ENCODE peak calls at places on chromosome 11, in eight cellular contexts. N is naive thymus-derived CD4-positive, alpha-beta T cell; W is omental fat pad; H is activated CD8-positive, alpha-beta T cell treated with anti-CD3 and anti-CD28 coated beads, Interleukin-2, amount 10 ng/mL, durations not matched to agents 7 days and 5 days; Y is gastroesophageal sphincter; Z is pancreas; U is activated CD4-positive, alpha-beta T cell treated with anti-CD3 and anti-CD28 coated beads for 36 hours; A is left ventricle myocardium superior. D is an unnamed sample.

GRCh38 chr11:119693253-119693815 is 35.7 kb downstream of the NECTIN1 start:
- ATAC-seq in N (no peak), W (no peak), H (no peak), Y (no peak), Z (no peak), U (peak; percentile 36), A (no peak), D (no peak)

GRCh38 chr11:108788565-108789199 is 123.8 kb downstream of the DDX10 start:
- ATAC-seq in N (no peak), W (no peak), H (no peak), Y (no peak), Z (no peak), U (no peak), A (peak; percentile 43), D (no peak)

GRCh38 chr11:113728814-113729213 is 22.7 kb upstream of the TMPRSS5 start:
- ATAC-seq in N (peak; percentile 22), W (no peak), H (no peak), Y (no peak), Z (no peak), U (no peak), A (no peak), D (no peak)

GRCh38 chr11:3120071-3120792 is 44.9 kb downstream of the OSBPL5 start:
- ATAC-seq in N (no peak), W (no peak), H (no peak), Y (no peak), Z (no peak), U (no peak), A (no peak), D (peak; percentile 4)

GRCh38 chr11:129536338-129536737 is 160.7 kb downstream of the BARX2 start:
- ATAC-seq in N (no peak), W (no peak), H (no peak), Y (no peak), Z (no peak), U (no peak), A (no peak), D (no peak)

GRCh38 chr11:36565033-36565610 is 2.7 kb upstream of the RAG1 start:
- ATAC-seq in N (no peak), W (no peak), H (no peak), Y (no peak), Z (peak; percentile 24), U (no peak), A (no peak), D (no peak)

GRCh38 chr11:121265586-121265985 is 27.0 kb upstream of the SC5D start:
- ATAC-seq in N (no peak), W (no peak), H (no peak), Y (no peak), Z (no peak), U (no peak), A (no peak), D (no peak)

GRCh38 chr11:8218840-8219239 is 44.8 kb downstream of the LMO1 start:
- ATAC-seq in N (no peak), W (peak; percentile 18), H (no peak), Y (no peak), Z (peak; percentile 38), U (no peak), A (peak; percentile 12), D (no peak)

GRCh38 chr11:2195756-2196088 is 24.1 kb upstream of the TH start:
- ATAC-seq in N (no peak), W (no peak), H (no peak), Y (no peak), Z (no peak), U (no peak), A (no peak), D (no peak)

D was measured in stimulated activated memory B cell treated with anti-CD40 and anti-IgM and Interleukin-4, amounts not matched to agents 10 μg/mL and 1 μg/mL and 100 μg/mL, for 72 hours.